ENCODE peak calls at places on chromosomes 2 and 18, in nine cellular contexts. One of them, this sample, is unnamed.

GRCh38 chr2:189558516-189559263 is 21.9 kb downstream of the SLC40A1 start:
- DNase-seq in foreskin fibroblast: no peak
- DNase-seq in sigmoid colon: no peak
- DNase-seq in ovary: no peak
- DNase-seq in tibial artery: no peak
- DNase-seq in stomach: no peak
- DNase-seq in HCT116: no peak
- DNase-seq in brain microvascular endothelial cell: no peak
- DNase-seq in fibroblast of lung: no peak
- DNase-seq in this sample: no peak

GRCh38 chr2:134029478-134029877 is 224.4 kb upstream of the MGAT5 start:
- DNase-seq in foreskin fibroblast: no peak
- DNase-seq in sigmoid colon: no peak
- DNase-seq in ovary: no peak
- DNase-seq in tibial artery: no peak
- DNase-seq in stomach: no peak
- DNase-seq in HCT116: no peak
- DNase-seq in brain microvascular endothelial cell: no peak
- DNase-seq in fibroblast of lung: peak
- DNase-seq in this sample: no peak

GRCh38 chr2:227163998-227164744 is at the start of the genes COL4A3 and COL4A4:
- DNase-seq in foreskin fibroblast: peak
- DNase-seq in sigmoid colon: peak
- DNase-seq in ovary: peak
- DNase-seq in tibial artery: peak
- DNase-seq in stomach: peak
- DNase-seq in HCT116: peak
- DNase-seq in brain microvascular endothelial cell: no peak
- DNase-seq in fibroblast of lung: peak
- DNase-seq in this sample: no peak

GRCh38 chr18:6039055-6039454 is 143.7 kb upstream of the TMEM200C start:
- DNase-seq in foreskin fibroblast: no peak
- DNase-seq in sigmoid colon: no peak
- DNase-seq in ovary: no peak
- DNase-seq in tibial artery: no peak
- DNase-seq in stomach: no peak
- DNase-seq in HCT116: no peak
- DNase-seq in brain microvascular endothelial cell: peak
- DNase-seq in fibroblast of lung: peak
- DNase-seq in this sample: peak

GRCh38 chr18:13703899-13704298 is 22.5 kb downstream of the FAM210A start:
- DNase-seq in foreskin fibroblast: peak
- DNase-seq in sigmoid colon: no peak
- DNase-seq in ovary: no peak
- DNase-seq in tibial artery: no peak
- DNase-seq in stomach: no peak
- DNase-seq in HCT116: peak
- DNase-seq in brain microvascular endothelial cell: no peak
- DNase-seq in fibroblast of lung: peak
- DNase-seq in this sample: no peak

GRCh38 chr2:231545105-231545902 is 15.1 kb upstream of the NMUR1 start:
- DNase-seq in foreskin fibroblast: no peak
- DNase-seq in sigmoid colon: no peak
- DNase-seq in ovary: no peak
- DNase-seq in tibial artery: peak
- DNase-seq in stomach: peak
- DNase-seq in HCT116: no peak
- DNase-seq in brain microvascular endothelial cell: peak
- DNase-seq in fibroblast of lung: peak
- DNase-seq in this sample: peak

GRCh38 chr18:46070683-46071614 is 1.1 kb downstream of the PSTPIP2 start:
- DNase-seq in foreskin fibroblast: no peak
- DNase-seq in sigmoid colon: peak
- DNase-seq in ovary: no peak
- DNase-seq in tibial artery: no peak
- DNase-seq in stomach: no peak
- DNase-seq in HCT116: no peak
- DNase-seq in brain microvascular endothelial cell: no peak
- DNase-seq in fibroblast of lung: no peak
- DNase-seq in this sample: no peak

GRCh38 chr2:24972315-24972958 is 682 bp upstream of the DNAJC27 start:
- DNase-seq in foreskin fibroblast: peak
- DNase-seq in sigmoid colon: peak
- DNase-seq in ovary: peak
- DNase-seq in tibial artery: peak
- DNase-seq in stomach: no peak
- DNase-seq in HCT116: peak
- DNase-seq in brain microvascular endothelial cell: peak
- DNase-seq in fibroblast of lung: peak
- DNase-seq in this sample: peak

GRCh38 chr2:170711774-170712652 is 3.1 kb upstream of the SP5 start:
- DNase-seq in foreskin fibroblast: no peak
- DNase-seq in sigmoid colon: no peak
- DNase-seq in ovary: peak
- DNase-seq in tibial artery: no peak
- DNase-seq in stomach: peak
- DNase-seq in HCT116: no peak
- DNase-seq in brain microvascular endothelial cell: no peak
- DNase-seq in fibroblast of lung: no peak
- DNase-seq in this sample: no peak

GRCh38 chr2:170712653-170713279 is 2.4 kb upstream of the SP5 start:
- DNase-seq in foreskin fibroblast: no peak
- DNase-seq in sigmoid colon: no peak
- DNase-seq in ovary: no peak
- DNase-seq in tibial artery: no peak
- DNase-seq in stomach: no peak
- DNase-seq in HCT116: no peak
- DNase-seq in brain microvascular endothelial cell: no peak
- DNase-seq in fibroblast of lung: no peak
- DNase-seq in this sample: no peak

GRCh38 chr2:170713280-170714155 is 1.6 kb upstream of the SP5 start:
- DNase-seq in foreskin fibroblast: no peak
- DNase-seq in sigmoid colon: no peak
- DNase-seq in ovary: peak
- DNase-seq in tibial artery: no peak
- DNase-seq in stomach: no peak
- DNase-seq in HCT116: no peak
- DNase-seq in brain microvascular endothelial cell: no peak
- DNase-seq in fibroblast of lung: no peak
- DNase-seq in this sample: no peak

GRCh38 chr2:170710609-170710979 is 4.5 kb upstream of the SP5 start:
- DNase-seq in foreskin fibroblast: no peak
- DNase-seq in sigmoid colon: no peak
- DNase-seq in ovary: no peak
- DNase-seq in tibial artery: no peak
- DNase-seq in stomach: no peak
- DNase-seq in HCT116: no peak
- DNase-seq in brain microvascular endothelial cell: no peak
- DNase-seq in fibroblast of lung: no peak
- DNase-seq in this sample: no peak

DNA sequence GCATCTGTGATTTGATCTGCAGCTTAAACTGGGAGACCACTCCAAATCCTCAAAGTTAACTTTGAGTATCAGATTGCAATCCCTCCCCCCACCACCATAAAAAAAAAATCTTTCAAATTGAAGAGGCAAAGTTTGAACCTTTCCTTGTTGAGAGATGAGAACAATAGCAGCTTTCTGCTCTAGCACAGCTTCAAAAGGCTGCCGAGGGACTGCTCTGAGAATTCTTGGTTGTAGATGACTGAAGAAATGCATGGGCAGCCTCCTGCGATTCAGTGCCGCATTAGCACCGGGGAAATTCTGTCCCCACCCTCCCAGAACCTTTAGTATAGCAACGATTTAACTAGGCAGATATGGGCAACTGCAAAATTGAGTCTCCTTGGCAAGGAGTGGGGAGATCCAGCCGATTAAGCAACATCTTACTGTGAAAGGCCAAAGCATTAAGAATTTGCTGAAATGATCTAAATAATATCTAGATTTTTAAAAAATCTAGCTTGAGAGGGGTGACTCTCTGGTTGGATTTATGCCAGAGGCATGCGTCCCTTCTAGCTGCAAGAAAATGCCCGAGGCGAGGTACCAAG is 3.9 kb upstream of the SP5 start:
- DNase-seq in foreskin fibroblast: no peak
- DNase-seq in sigmoid colon: no peak
- DNase-seq in ovary: no peak
- DNase-seq in tibial artery: no peak
- DNase-seq in stomach: no peak
- DNase-seq in HCT116: no peak
- DNase-seq in brain microvascular endothelial cell: no peak
- DNase-seq in fibroblast of lung: no peak
- DNase-seq in this sample: no peak
- H3K4me3 ChIP-seq in foreskin fibroblast: no peak
- H3K4me3 ChIP-seq in sigmoid colon: no peak
- H3K4me3 ChIP-seq in ovary: no peak
- H3K4me3 ChIP-seq in tibial artery: no peak
- H3K4me3 ChIP-seq in stomach: no peak
- H3K4me3 ChIP-seq in HCT116: no peak
- H3K4me3 ChIP-seq in brain microvascular endothelial cell: no peak
- H3K4me3 ChIP-seq in fibroblast of lung: no peak
- H3K4me3 ChIP-seq in this sample: no peak

DNA sequence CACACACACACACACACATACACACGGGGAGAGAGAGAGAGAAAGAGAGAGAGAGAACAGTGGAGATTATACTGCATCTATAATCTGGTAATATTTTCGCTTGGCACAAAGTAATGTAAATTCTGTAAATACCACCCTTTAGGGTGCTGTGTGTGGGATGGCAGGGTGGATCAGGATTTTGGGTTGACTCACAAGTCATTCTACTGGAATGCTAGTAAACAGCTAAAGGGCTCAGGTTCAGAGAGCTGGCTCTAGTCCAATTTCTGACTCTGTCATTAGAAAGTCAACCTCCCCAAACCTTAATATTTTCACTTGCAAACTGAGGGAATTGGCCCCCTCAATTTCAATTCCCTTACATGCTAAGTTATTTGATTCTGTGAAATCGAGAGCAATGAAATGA is 308.3 kb downstream of the TSN start:
- DNase-seq in foreskin fibroblast: peak
- DNase-seq in sigmoid colon: no peak
- DNase-seq in ovary: no peak
- DNase-seq in tibial artery: no peak
- DNase-seq in stomach: no peak
- DNase-seq in HCT116: no peak
- DNase-seq in brain microvascular endothelial cell: no peak
- DNase-seq in fibroblast of lung: peak
- DNase-seq in this sample: peak
- TF ChIP-seq CTCF in foreskin fibroblast: no peak
- TF ChIP-seq CTCF in sigmoid colon: no peak
- TF ChIP-seq CTCF in ovary: no peak
- TF ChIP-seq CTCF in tibial artery: no peak
- TF ChIP-seq CTCF in stomach: no peak
- TF ChIP-seq CTCF in HCT116: no peak
- TF ChIP-seq CTCF in brain microvascular endothelial cell: no peak
- TF ChIP-seq CTCF in fibroblast of lung: no peak
- TF ChIP-seq CTCF in this sample: no peak

GRCh38 chr2:216363221-216363620 is 9.1 kb downstream of the MARCHF4 start:
- DNase-seq in foreskin fibroblast: no peak
- DNase-seq in sigmoid colon: no peak
- DNase-seq in ovary: no peak
- DNase-seq in tibial artery: no peak
- DNase-seq in stomach: no peak
- DNase-seq in HCT116: no peak
- DNase-seq in brain microvascular endothelial cell: no peak
- DNase-seq in fibroblast of lung: no peak
- DNase-seq in this sample: no peak

GRCh38 chr2:216366777-216367465 is 5.4 kb downstream of the MARCHF4 start:
- DNase-seq in foreskin fibroblast: peak
- DNase-seq in sigmoid colon: no peak
- DNase-seq in ovary: no peak
- DNase-seq in tibial artery: no peak
- DNase-seq in stomach: no peak
- DNase-seq in HCT116: no peak
- DNase-seq in brain microvascular endothelial cell: no peak
- DNase-seq in fibroblast of lung: no peak
- DNase-seq in this sample: peak

GRCh38 chr2:216369821-216370220 is 2.5 kb downstream of the MARCHF4 start:
- DNase-seq in foreskin fibroblast: no peak
- DNase-seq in sigmoid colon: no peak
- DNase-seq in ovary: no peak
- DNase-seq in tibial artery: no peak
- DNase-seq in stomach: no peak
- DNase-seq in HCT116: no peak
- DNase-seq in brain microvascular endothelial cell: no peak
- DNase-seq in fibroblast of lung: no peak
- DNase-seq in this sample: no peak

GRCh38 chr2:216362730-216363129 is 9.6 kb downstream of the MARCHF4 start:
- DNase-seq in foreskin fibroblast: peak
- DNase-seq in sigmoid colon: no peak
- DNase-seq in ovary: no peak
- DNase-seq in tibial artery: no peak
- DNase-seq in stomach: no peak
- DNase-seq in HCT116: no peak
- DNase-seq in brain microvascular endothelial cell: peak
- DNase-seq in fibroblast of lung: peak
- DNase-seq in this sample: peak

DNA sequence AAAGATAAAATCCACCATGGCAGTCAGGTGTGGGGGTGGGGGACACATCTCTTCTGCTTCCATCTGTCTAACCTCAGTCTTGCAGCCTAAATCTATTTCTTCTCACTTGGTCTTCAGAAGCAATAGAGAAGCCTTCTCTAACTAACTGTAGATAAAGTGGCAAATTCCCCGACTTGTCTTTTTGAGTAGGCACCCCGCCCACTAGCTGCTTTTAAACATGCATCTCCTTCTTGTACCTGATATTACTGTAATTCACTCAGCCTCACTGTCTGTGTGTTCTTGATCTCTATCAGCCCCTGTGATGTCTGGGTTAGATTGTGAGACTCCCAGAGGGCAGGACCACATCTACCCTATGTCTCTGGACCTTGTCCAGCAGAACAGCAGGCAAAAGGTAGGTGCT is 6.8 kb downstream of the MARCHF4 start:
- DNase-seq in foreskin fibroblast: no peak
- DNase-seq in sigmoid colon: no peak
- DNase-seq in ovary: no peak
- DNase-seq in tibial artery: no peak
- DNase-seq in stomach: no peak
- DNase-seq in HCT116: no peak
- DNase-seq in brain microvascular endothelial cell: no peak
- DNase-seq in fibroblast of lung: no peak
- DNase-seq in this sample: no peak
- H3K4me3 ChIP-seq in foreskin fibroblast: no peak
- H3K4me3 ChIP-seq in sigmoid colon: no peak
- H3K4me3 ChIP-seq in ovary: no peak
- H3K4me3 ChIP-seq in tibial artery: no peak
- H3K4me3 ChIP-seq in stomach: no peak
- H3K4me3 ChIP-seq in HCT116: no peak
- H3K4me3 ChIP-seq in brain microvascular endothelial cell: no peak
- H3K4me3 ChIP-seq in fibroblast of lung: no peak
- H3K4me3 ChIP-seq in this sample: no peak

DNA sequence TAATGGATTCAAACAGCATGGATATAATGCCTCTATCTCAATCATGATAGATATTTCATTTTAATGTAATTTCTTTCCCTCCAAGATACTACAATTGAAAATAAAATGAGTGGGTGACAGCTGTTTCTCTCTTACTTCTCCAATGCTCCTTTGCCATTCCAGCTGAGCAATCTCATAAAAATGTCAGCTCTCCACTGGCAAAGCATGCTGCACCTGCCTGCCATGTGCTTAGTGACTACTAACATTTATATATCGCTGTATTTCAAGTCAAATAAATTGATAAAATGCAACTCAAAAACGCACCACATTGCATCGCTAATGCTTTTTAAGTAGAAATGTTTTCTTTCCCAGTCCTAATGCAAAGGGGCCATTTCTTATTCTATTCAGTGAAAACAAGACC is 1093.9 kb downstream of the CBLN2 start:
- DNase-seq in foreskin fibroblast: no peak
- DNase-seq in sigmoid colon: no peak
- DNase-seq in ovary: no peak
- DNase-seq in tibial artery: no peak
- DNase-seq in stomach: no peak
- DNase-seq in HCT116: no peak
- DNase-seq in brain microvascular endothelial cell: no peak
- DNase-seq in fibroblast of lung: no peak
- DNase-seq in this sample: no peak
- TF ChIP-seq CTCF in foreskin fibroblast: no peak
- TF ChIP-seq CTCF in sigmoid colon: no peak
- TF ChIP-seq CTCF in ovary: no peak
- TF ChIP-seq CTCF in tibial artery: no peak
- TF ChIP-seq CTCF in stomach: no peak
- TF ChIP-seq CTCF in HCT116: no peak
- TF ChIP-seq CTCF in brain microvascular endothelial cell: no peak
- TF ChIP-seq CTCF in fibroblast of lung: no peak
- TF ChIP-seq CTCF in this sample: no peak